ENCODE peak calls at places on chromosome 5, in four cellular contexts. A is foreskin keratinocyte; H is stimulated activated naive CD8-positive, alpha-beta T cell treated with anti-CD3 and anti-CD28 coated beads, Interleukin-15, amount 100 ng/mL, for 72 hours; R is left lung. L is an unnamed sample.

GRCh38 chr5:112914584-112914983 is 7.4 kb downstream of the REEP5 start:
- ATAC-seq in H (no peak), R (peak), A (peak), L (no peak)

GRCh38 chr5:10250804-10251276 is 760 bp downstream of the CCT5 start:
- ATAC-seq in H (peak), A (peak), R (peak), L (peak)

GRCh38 chr5:16568875-16569580 is 47.8 kb downstream of the RETREG1 start:
- ATAC-seq in A (peak), H (no peak), R (no peak), L (peak)

GRCh38 chr5:175718401-175719108 is 60.7 kb downstream of the HRH2 start:
- ATAC-seq in A (peak), H (peak), R (peak), L (no peak)

GRCh38 chr5:34484591-34485228 is 171.4 kb upstream of the RAI14 start:
- ATAC-seq in R (no peak), A (no peak), H (no peak), L (no peak)

GRCh38 chr5:117713585-117714198 is 1139.1 kb upstream of the SEMA6A start:
- ATAC-seq in R (no peak), A (no peak), H (no peak), L (no peak)

GRCh38 chr5:78640622-78641021 is 8.0 kb downstream of the LHFPL2 start:
- ATAC-seq in H (no peak), R (no peak), A (peak), L (no peak)

GRCh38 chr5:135215617-135215995 is 181.6 kb upstream of the PITX1 start:
- ATAC-seq in H (no peak), A (no peak), R (no peak), L (peak)

GRCh38 chr5:82019342-82020138 is 47.7 kb downstream of the ATG10 start:
- ATAC-seq in R (no peak), H (no peak), A (no peak), L (no peak)

GRCh38 chr5:172777381-172778222 is 6.6 kb upstream of the DUSP1 start:
- ATAC-seq in H (peak), A (peak), R (peak), L (peak)

GRCh38 chr5:124309241-124309977 is 437.0 kb downstream of the ZNF608 start:
- ATAC-seq in H (no peak), R (no peak), A (no peak), L (no peak)

GRCh38 chr5:88884435-88884877 is 1.5 kb upstream of the MEF2C start:
- ATAC-seq in A (no peak), R (no peak), H (no peak), L (no peak)

GRCh38 chr5:149658299-149658698 is 71.8 kb upstream of the PPARGC1B start:
- ATAC-seq in H (no peak), A (no peak), R (no peak), L (no peak)

GRCh38 chr5:34591723-34592122 is 64.4 kb upstream of the RAI14 start:
- ATAC-seq in H (no peak), R (no peak), A (no peak), L (no peak)

GRCh38 chr5:133844836-133845235 is 123.6 kb downstream of the C5orf15 start:
- ATAC-seq in R (no peak), H (no peak), A (peak), L (peak)

GRCh38 chr5:122463221-122463620 is 151.2 kb downstream of the SNCAIP start:
- ATAC-seq in A (no peak), R (peak), H (no peak), L (no peak)

GRCh38 chr5:39624268-39624886 is 199.6 kb upstream of the DAB2 start:
- ATAC-seq in A (peak), R (peak), H (no peak), L (peak)

GRCh38 chr5:179275381-179275878 is 69.8 kb downstream of the ADAMTS2 start:
- ATAC-seq in R (peak), A (no peak), H (no peak), L (no peak)

GRCh38 chr5:112848116-112848811 is 12.8 kb upstream of the SRP19 start:
- ATAC-seq in H (peak), A (peak), R (peak), L (peak)

GRCh38 chr5:140329739-140330481 is 16.5 kb downstream of the HBEGF start:
- ATAC-seq in R (no peak), H (no peak), A (no peak), L (no peak)

GRCh38 chr5:77761606-77762005 is 14.5 kb downstream of the TBCA start:
- ATAC-seq in H (no peak), R (no peak), A (no peak), L (no peak)

GRCh38 chr5:154541553-154541952 is 63.5 kb upstream of the HAND1 start:
- ATAC-seq in R (no peak), H (no peak), A (no peak), L (no peak)

GRCh38 chr5:158525663-158526062 is 574.1 kb downstream of the EBF1 start:
- ATAC-seq in A (no peak), H (no peak), R (no peak), L (no peak)

GRCh38 chr5:1199340-1199648 is 2.1 kb upstream of the SLC6A19 start:
- ATAC-seq in R (no peak), H (no peak), A (no peak), L (no peak)

GRCh38 chr5:168908207-168908606 is 329.0 kb upstream of the PANK3 start:
- ATAC-seq in H (no peak), R (no peak), A (peak), L (no peak)

GRCh38 chr5:161934486-161934885 is 86.6 kb downstream of the GABRA1 start:
- ATAC-seq in A (no peak), H (no peak), R (no peak), L (no peak)

GRCh38 chr5:161513952-161514351 is 32.6 kb downstream of the GABRB2 start:
- ATAC-seq in R (no peak), H (no peak), A (no peak), L (no peak)

GRCh38 chr5:179793470-179794139 is at the start of gene LTC4S:
- ATAC-seq in H (peak), A (peak), R (peak), L (peak)

GRCh38 chr5:158164648-158165047 is 305.7 kb upstream of the CLINT1 start:
- ATAC-seq in R (no peak), H (no peak), A (no peak), L (no peak)

L was measured in esophagus mucosa.